ENCODE peak calls at places on chromosomes 1 and 21, in seven cellular contexts. Z is choroid plexus epithelial cell; J is NCI-H748 treated with DMSO at 0.1 percent for 48 hours; F is amniotic stem cell; B is activated CD8-positive, alpha-beta memory T cell treated with anti-CD3 and anti-CD28 coated beads for 48 hours; L is NCI-H1436; P is EL. O is an unnamed sample.

GRCh38 chr1:174262747-174263241 is 103.5 kb downstream of the RABGAP1L start:
- DNase-seq in P (peak), J (peak), F (peak), L (peak), Z (peak), B (no peak), O (peak)

GRCh38 chr1:80083892-80084291 is 1077.4 kb upstream of the ADGRL4 start:
- DNase-seq in B (no peak), P (no peak), Z (no peak), J (peak), F (no peak), L (no peak), O (no peak)

GRCh38 chr21:29481641-29482040 is 182.9 kb downstream of the BACH1 start:
- DNase-seq in Z (peak), B (no peak), F (no peak), J (no peak), P (peak), L (no peak), O (peak)

GRCh38 chr1:1305300-1306069 is 2.2 kb downstream of the ACAP3 start:
- DNase-seq in B (peak), P (peak), J (no peak), L (peak), F (no peak), Z (peak), O (peak)

GRCh38 chr1:50860256-50860655 is 99.8 kb downstream of the FAF1 start:
- DNase-seq in J (no peak), P (no peak), Z (no peak), L (no peak), B (no peak), F (no peak), O (no peak)

GRCh38 chr1:23177438-23178380 is 9.1 kb upstream of the LUZP1 start:
- DNase-seq in L (peak), P (peak), F (peak), J (no peak), Z (peak), B (peak), O (peak)

GRCh38 chr1:67347688-67348472 is 40.2 kb downstream of the IL12RB2 start:
- DNase-seq in L (peak), B (no peak), Z (peak), F (peak), P (peak), J (peak), O (peak)

GRCh38 chr1:7218210-7218832 is 433.1 kb downstream of the CAMTA1 start:
- DNase-seq in Z (peak), B (no peak), P (peak), F (no peak), L (peak), J (peak), O (peak)

GRCh38 chr1:208201241-208201640 is 42.9 kb downstream of the PLXNA2 start:
- DNase-seq in L (no peak), B (no peak), P (peak), J (no peak), F (peak), Z (peak), O (peak)

GRCh38 chr1:183218039-183218618 is 32.1 kb downstream of the LAMC2 start:
- DNase-seq in J (no peak), F (no peak), L (peak), Z (no peak), B (no peak), P (no peak), O (no peak)

GRCh38 chr1:76786232-76786631 is 81.0 kb upstream of the ST6GALNAC5 start:
- DNase-seq in J (no peak), L (no peak), Z (no peak), P (no peak), B (no peak), F (no peak), O (no peak)

GRCh38 chr1:109373051-109373593 is 24.6 kb downstream of the SORT1 start:
- DNase-seq in B (no peak), J (no peak), F (no peak), P (no peak), L (no peak), Z (no peak), O (no peak)

GRCh38 chr1:46173361-46173856 is 1.5 kb upstream of the TSPAN1 start:
- DNase-seq in Z (peak), J (no peak), B (no peak), P (peak), F (no peak), L (no peak), O (peak)